ENCODE peak calls at places on chromosomes 4 and X, in eight cellular contexts. Y, C, L, F, D, Q, U and J are unnamed samples.

GRCh38 chr4:54085284-54085683 is 14.7 kb upstream of the GSX2 start:
- DNase-seq in D (peak), Q (peak), C (peak), L (no peak), F (peak), U (no peak), Y (no peak), J (peak)

GRCh38 chr4:7134737-7135388 is 57.5 kb upstream of the SORCS2 start:
- DNase-seq in Y (no peak), L (peak), Q (peak), D (peak), C (no peak), F (peak), U (no peak), J (no peak)

GRCh38 chrX:38117485-38117884 is 103.2 kb downstream of the SRPX start:
- DNase-seq in D (no peak), Y (no peak), L (no peak), F (peak), U (no peak), Q (peak), C (peak), J (no peak)

GRCh38 chrX:85089321-85089840 is 85.7 kb downstream of the APOOL start:
- DNase-seq in U (no peak), Y (no peak), F (no peak), Q (no peak), L (no peak), C (no peak), D (no peak), J (no peak)

GRCh38 chrX:136754641-136755040 is 26.1 kb downstream of the ARHGEF6 start:
- DNase-seq in L (no peak), U (no peak), Y (no peak), D (no peak), F (no peak), C (no peak), Q (no peak), J (no peak)

GRCh38 chr4:40399578-40399977 is 64.4 kb downstream of the CHRNA9 start:
- DNase-seq in L (no peak), Q (no peak), D (no peak), F (no peak), U (no peak), Y (no peak), C (no peak), J (no peak)

GRCh38 chr4:38753021-38753806 is 29.6 kb downstream of the TLR10 start:
- DNase-seq in Y (peak), F (peak), C (peak), D (no peak), U (no peak), Q (peak), L (peak), J (peak)

GRCh38 chrX:140701480-140701879 is 8.1 kb upstream of the LINC00632 start:
- DNase-seq in C (no peak), Y (no peak), D (peak), F (no peak), L (peak), U (peak), Q (peak), J (peak)

GRCh38 chr4:108547682-108548081 is 72.7 kb upstream of the RPL34 start:
- DNase-seq in U (no peak), D (no peak), C (no peak), L (no peak), Q (no peak), Y (no peak), F (no peak), J (no peak)

GRCh38 chr4:41294445-41295062 is 37.8 kb downstream of the UCHL1 start:
- DNase-seq in D (no peak), Q (no peak), F (no peak), Y (peak), C (no peak), L (no peak), U (no peak), J (no peak)

GRCh38 chrX:113747274-113747973 is 836.5 kb upstream of the HTR2C start:
- DNase-seq in C (peak), F (no peak), U (peak), D (no peak), Y (no peak), Q (no peak), L (no peak), J (no peak)

GRCh38 chrX:154734101-154734781 is 16.6 kb downstream of the GAB3 start:
- DNase-seq in D (peak), L (no peak), Y (no peak), F (peak), Q (peak), U (no peak), C (peak), J (peak)

GRCh38 chr4:11418610-11419009 is 10.1 kb downstream of the HS3ST1 start:
- DNase-seq in L (no peak), Q (peak), U (no peak), F (no peak), Y (no peak), D (peak), C (peak), J (no peak)

GRCh38 chrX:56793533-56794320 is 64.7 kb downstream of the NBDY start:
- DNase-seq in Q (no peak), Y (no peak), U (no peak), C (peak), L (no peak), D (no peak), F (no peak), J (no peak)

GRCh38 chr4:41512604-41513003 is 25.4 kb upstream of the LIMCH1 start:
- DNase-seq in C (no peak), U (no peak), L (no peak), F (no peak), Q (no peak), Y (no peak), D (no peak), J (no peak)

GRCh38 chr4:144507309-144508101 is 138.5 kb upstream of the HHIP start:
- DNase-seq in Y (no peak), F (no peak), D (no peak), C (no peak), U (no peak), L (no peak), Q (peak), J (no peak)

GRCh38 chrX:76971393-76972376 is 475.5 kb upstream of the FGF16 start:
- DNase-seq in Y (no peak), U (no peak), C (no peak), Q (no peak), F (no peak), D (no peak), L (no peak), J (no peak)

GRCh38 chrX:119238557-119238956 is 2.5 kb downstream of the PGRMC1 start:
- DNase-seq in D (peak), F (peak), U (no peak), C (no peak), Y (no peak), L (no peak), Q (peak), J (peak)

GRCh38 chr4:142656178-142656577 is 189.9 kb downstream of the INPP4B start:
- DNase-seq in F (peak), C (no peak), D (no peak), Q (no peak), Y (peak), U (no peak), L (no peak), J (peak)

GRCh38 chr4:188722911-188723310 is 583.7 kb downstream of the TRIML1 start:
- DNase-seq in C (no peak), U (no peak), D (no peak), L (no peak), F (no peak), Y (no peak), Q (peak), J (no peak)

GRCh38 chr4:40749717-40750460 is at the start of gene NSUN7:
- DNase-seq in Y (peak), C (peak), L (peak), D (peak), F (peak), Q (no peak), U (no peak), J (peak)

GRCh38 chrX:106726485-106727437 is at the start of gene RNF128:
- DNase-seq in Y (no peak), U (peak), Q (peak), L (peak), C (no peak), D (peak), F (peak), J (peak)

GRCh38 chr4:81314196-81314896 is 99.3 kb upstream of the PRKG2 start:
- DNase-seq in U (no peak), Q (peak), Y (no peak), C (no peak), D (peak), F (peak), L (peak), J (peak)

GRCh38 chr4:185709802-185710486 is 102.0 kb downstream of the SORBS2 start:
- DNase-seq in C (no peak), F (peak), U (no peak), D (peak), L (no peak), Q (no peak), Y (no peak), J (no peak)

GRCh38 chrX:81390244-81390643 is 188.3 kb downstream of the SH3BGRL start:
- DNase-seq in F (no peak), Q (no peak), L (no peak), U (peak), C (no peak), D (no peak), Y (no peak), J (no peak)

GRCh38 chr4:41361831-41362646 is 105.3 kb downstream of the UCHL1 start:
- DNase-seq in Q (no peak), F (no peak), L (no peak), Y (no peak), C (peak), U (no peak), D (peak), J (peak)

GRCh38 chr4:10077101-10077491 is 39.5 kb downstream of the WDR1 start:
- DNase-seq in U (no peak), Q (no peak), F (no peak), Y (no peak), D (no peak), C (no peak), L (no peak), J (no peak)

GRCh38 chrX:116749943-116750342 is 287.2 kb upstream of the CT83 start:
- DNase-seq in D (no peak), Y (no peak), L (no peak), C (no peak), U (no peak), Q (no peak), F (peak), J (no peak)

GRCh38 chr4:22471999-22472434 is 43.8 kb downstream of the ADGRA3 start:
- DNase-seq in U (no peak), Q (peak), L (no peak), D (no peak), F (peak), Y (no peak), C (no peak), J (peak)

GRCh38 chr4:94338681-94339351 is 3.8 kb downstream of the HPGDS start:
- DNase-seq in D (no peak), U (peak), Y (no peak), Q (no peak), C (no peak), F (no peak), L (no peak), J (no peak)

GRCh38 chrX:39764441-39764914 is 333.3 kb downstream of the BCOR start:
- DNase-seq in D (no peak), U (no peak), Q (peak), Y (no peak), F (no peak), C (no peak), L (no peak), J (peak)

GRCh38 chrX:130688360-130688759 is 214.6 kb downstream of the ENOX2 start:
- DNase-seq in Q (no peak), D (no peak), F (no peak), Y (no peak), C (no peak), U (no peak), L (no peak), J (no peak)

GRCh38 chr4:184814686-184815045 is 11.1 kb downstream of the ACSL1 start:
- DNase-seq in D (no peak), Q (no peak), Y (no peak), C (no peak), U (no peak), F (no peak), L (no peak), J (no peak)

GRCh38 chr4:55609393-55609821 is 17.4 kb upstream of the PDCL2 start:
- DNase-seq in F (peak), Y (no peak), Q (peak), U (peak), L (no peak), D (peak), C (no peak), J (no peak)

GRCh38 chr4:118032691-118033090 is 1.6 kb upstream of the NDST3 start:
- DNase-seq in L (peak), C (peak), Y (no peak), U (no peak), Q (peak), D (peak), F (peak), J (peak)

GRCh38 chr4:23384741-23385140 is 505.1 kb downstream of the PPARGC1A start:
- DNase-seq in F (no peak), U (no peak), C (no peak), Q (peak), L (no peak), D (peak), Y (no peak), J (peak)

GRCh38 chr4:106318511-106318910 is 2.2 kb downstream of the AIMP1 start:
- DNase-seq in D (peak), U (no peak), L (no peak), F (no peak), C (no peak), Y (no peak), Q (no peak), J (no peak)
- H3K4me2 ChIP-seq in D (peak), U (no peak), L (peak), F (peak), C (no peak), Y (no peak), Q (no peak), J (no peak)

GRCh38 chr4:106868381-106869035 is 167.6 kb downstream of the DKK2 start:
- DNase-seq in Y (no peak), F (peak), D (peak), U (no peak), Q (no peak), C (peak), L (no peak), J (peak)
- H3K4me2 ChIP-seq in Y (no peak), F (no peak), D (no peak), U (no peak), Q (no peak), C (no peak), L (no peak), J (no peak)

DNA sequence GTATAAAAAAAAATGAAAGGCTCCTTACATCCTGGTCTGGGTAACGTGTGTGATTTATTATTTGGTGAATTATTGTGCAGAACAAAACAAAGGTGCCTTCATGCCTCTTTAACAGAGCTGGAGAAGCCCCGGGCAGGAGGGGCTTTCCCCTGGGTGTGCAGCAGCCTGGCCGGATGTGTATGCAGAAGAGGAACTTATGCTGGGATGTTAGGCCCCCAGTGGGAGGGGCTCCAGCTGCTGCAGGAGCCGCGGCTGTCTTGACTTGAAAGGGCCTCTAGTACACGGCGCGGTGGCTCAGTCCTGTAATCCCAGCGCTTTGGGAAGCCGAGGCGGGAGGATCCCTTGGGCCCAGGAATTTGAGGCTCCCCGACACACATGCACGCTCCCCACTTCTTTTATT is 16.0 kb downstream of the CCNQ start:
- DNase-seq in Q (peak), C (peak), U (peak), D (no peak), L (peak), Y (no peak), F (peak), J (peak)
- H3K4me2 ChIP-seq in Q (no peak), C (no peak), U (no peak), D (no peak), L (no peak), Y (no peak), F (no peak), J (no peak)

GRCh38 chr4:86670739-86671138 is 76.6 kb downstream of the PTPN13 start:
- DNase-seq in C (peak), Q (peak), Y (no peak), L (no peak), F (peak), D (peak), U (no peak), J (peak)
- H3K4me2 ChIP-seq in C (no peak), Q (no peak), Y (no peak), L (no peak), F (no peak), D (peak), U (no peak), J (no peak)

GRCh38 chr4:183409463-183409862 is 35.0 kb upstream of the CDKN2AIP start:
- DNase-seq in U (no peak), C (no peak), Q (no peak), D (no peak), Y (no peak), L (peak), F (no peak), J (no peak)
- H3K4me2 ChIP-seq in U (no peak), C (no peak), Q (no peak), D (no peak), Y (no peak), L (peak), F (no peak), J (no peak)